ENCODE peak calls at places on chromosomes 7 and 10, in five cellular contexts. P is B cell, S is Peyer's patch, U is IMR-90, W is HCT116. R is an unnamed sample.

GRCh38 chr7:136146925-136147324 is 169.8 kb upstream of the MTPN start:
- DNase-seq in P (no peak), S (no peak), U (no peak), W (no peak), R (no peak)

GRCh38 chr10:18254086-18254485 is 113.9 kb downstream of the CACNB2 start:
- DNase-seq in P (no peak), S (no peak), U (peak; percentile 53), W (no peak), R (no peak)

GRCh38 chr10:11215468-11215867 is 197.8 kb downstream of the CELF2 start:
- DNase-seq in P (no peak), S (no peak), U (no peak), W (no peak), R (no peak)

GRCh38 chr7:41886906-41887311 is 184.0 kb upstream of the INHBA start:
- DNase-seq in P (no peak), S (peak; percentile 56), U (peak; percentile 98), W (no peak), R (peak; percentile 86)

GRCh38 chr10:126734957-126735356 is 64.5 kb upstream of the C10orf90 start:
- DNase-seq in P (no peak), S (no peak), U (no peak), W (no peak), R (no peak)

GRCh38 chr7:16921644-16922257 is 40.0 kb upstream of the AGR3 start:
- DNase-seq in P (no peak), S (no peak), U (peak; percentile 20), W (no peak), R (no peak)

GRCh38 chr10:117927871-117928270 is 118.9 kb downstream of the RAB11FIP2 start:
- DNase-seq in P (no peak), S (no peak), U (no peak), W (no peak), R (no peak)

GRCh38 chr7:158353606-158354570 is 233.7 kb downstream of the PTPRN2 start:
- DNase-seq in P (no peak), S (peak; percentile 56), U (no peak), W (peak; percentile 22), R (peak; percentile 38)

GRCh38 chr10:32958992-32959703 is 1.1 kb upstream of the ITGB1 start:
- DNase-seq in P (no peak), S (no peak), U (no peak), W (no peak), R (no peak)

GRCh38 chr7:41029072-41029492 is 673.8 kb downstream of the INHBA start:
- DNase-seq in P (no peak), S (no peak), U (peak; percentile 100), W (peak; percentile 41), R (no peak)

GRCh38 chr7:15503603-15504280 is 58.1 kb downstream of the AGMO start:
- DNase-seq in P (no peak), S (no peak), U (peak; percentile 15), W (no peak), R (no peak)

GRCh38 chr10:35565602-35566061 is 39.5 kb upstream of the GJD4 start:
- DNase-seq in P (no peak), S (no peak), U (peak; percentile 71), W (no peak), R (no peak)

GRCh38 chr7:78178319-78178718 is 379.7 kb downstream of the PHTF2 start:
- DNase-seq in P (no peak), S (no peak), U (peak; percentile 28), W (no peak), R (no peak)

GRCh38 chr10:44180321-44181154 is 204.4 kb downstream of the CXCL12 start:
- DNase-seq in P (no peak), S (peak; percentile 51), U (peak; percentile 95), W (no peak), R (no peak)

GRCh38 chr7:150313870-150314269 is 9.3 kb upstream of the LRRC61 start:
- DNase-seq in P (no peak), S (no peak), U (no peak), W (no peak), R (no peak)

GRCh38 chr10:97685395-97685958 is 1.6 kb downstream of the AVPI1 start:
- DNase-seq in P (no peak), S (peak; percentile 54), U (peak; percentile 58), W (peak; percentile 31), R (no peak)

GRCh38 chr10:36182059-36182654 is 540.1 kb upstream of the FZD8 start:
- DNase-seq in P (no peak), S (no peak), U (no peak), W (no peak), R (no peak)

GRCh38 chr10:117997673-117998072 is 49.1 kb downstream of the RAB11FIP2 start:
- DNase-seq in P (no peak), S (no peak), U (no peak), W (no peak), R (no peak)

GRCh38 chr10:69409968-69410367 is 6.8 kb downstream of the TACR2 start:
- DNase-seq in P (peak; percentile 83), S (peak; percentile 78), U (no peak), W (no peak), R (no peak)

GRCh38 chr7:20075992-20076813 is 141.0 kb downstream of the MACC1 start:
- DNase-seq in P (no peak), S (no peak), U (no peak), W (no peak), R (no peak)

GRCh38 chr7:5693529-5693928 is 87.9 kb downstream of the RNF216 start:
- DNase-seq in P (peak; percentile 75), S (peak; percentile 63), U (peak; percentile 76), W (no peak), R (no peak)

GRCh38 chr10:62860946-62861345 is 44.8 kb upstream of the EGR2 start:
- DNase-seq in P (no peak), S (no peak), U (no peak), W (no peak), R (no peak)

GRCh38 chr10:101258179-101258885 is 29.1 kb upstream of the LBX1 start:
- DNase-seq in P (no peak), S (no peak), U (no peak), W (peak; percentile 89), R (no peak)

GRCh38 chr7:25850730-25851129 is 301.3 kb upstream of the NFE2L3 start:
- DNase-seq in P (no peak), S (no peak), U (no peak), W (no peak), R (no peak)
- TF ChIP-seq CTCF in P (no peak), S (no peak), U (no peak), W (no peak), R (no peak)

DNA sequence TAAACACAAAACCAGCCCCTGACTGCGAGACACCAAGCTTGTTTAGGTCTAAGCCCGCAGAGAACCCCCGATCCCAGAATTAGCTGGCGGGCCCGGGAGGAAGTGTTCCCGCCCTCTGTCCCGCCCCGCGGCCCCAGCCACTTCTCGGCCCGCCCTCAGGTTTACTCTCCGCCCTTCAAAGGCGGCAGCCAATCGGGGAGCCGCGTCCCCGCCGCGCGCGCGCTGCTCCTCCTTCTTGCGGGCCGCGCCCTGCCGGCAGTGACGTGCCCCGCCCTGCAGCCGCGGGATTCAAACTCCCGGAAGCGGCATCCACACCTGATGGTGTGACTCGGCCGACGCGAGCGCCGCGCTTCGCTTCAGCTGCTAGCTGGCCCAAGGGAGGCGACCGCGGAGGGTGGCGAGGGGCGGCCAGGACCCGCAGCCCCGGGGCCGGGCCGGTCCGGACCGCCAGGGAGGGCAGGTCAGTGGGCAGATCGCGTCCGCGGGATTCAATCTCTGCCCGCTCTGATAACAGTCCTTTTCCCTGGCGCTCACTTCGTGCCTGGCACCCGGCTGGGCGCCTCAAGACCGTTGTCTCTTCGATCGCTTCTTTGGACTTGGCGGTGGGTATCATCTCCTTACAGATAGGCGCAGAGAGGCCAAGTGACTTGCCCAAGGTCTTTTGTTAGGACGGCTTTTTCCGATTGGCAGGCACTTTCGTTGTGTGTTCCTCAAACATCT is at the start of gene CEP55:
- DNase-seq in P (peak; percentile 96), S (peak; percentile 98), U (peak; percentile 87), W (peak; percentile 84), R (peak; percentile 96)
- TF ChIP-seq CTCF in P (no peak), S (peak; percentile 4), U (no peak), W (no peak), R (no peak)

DNA sequence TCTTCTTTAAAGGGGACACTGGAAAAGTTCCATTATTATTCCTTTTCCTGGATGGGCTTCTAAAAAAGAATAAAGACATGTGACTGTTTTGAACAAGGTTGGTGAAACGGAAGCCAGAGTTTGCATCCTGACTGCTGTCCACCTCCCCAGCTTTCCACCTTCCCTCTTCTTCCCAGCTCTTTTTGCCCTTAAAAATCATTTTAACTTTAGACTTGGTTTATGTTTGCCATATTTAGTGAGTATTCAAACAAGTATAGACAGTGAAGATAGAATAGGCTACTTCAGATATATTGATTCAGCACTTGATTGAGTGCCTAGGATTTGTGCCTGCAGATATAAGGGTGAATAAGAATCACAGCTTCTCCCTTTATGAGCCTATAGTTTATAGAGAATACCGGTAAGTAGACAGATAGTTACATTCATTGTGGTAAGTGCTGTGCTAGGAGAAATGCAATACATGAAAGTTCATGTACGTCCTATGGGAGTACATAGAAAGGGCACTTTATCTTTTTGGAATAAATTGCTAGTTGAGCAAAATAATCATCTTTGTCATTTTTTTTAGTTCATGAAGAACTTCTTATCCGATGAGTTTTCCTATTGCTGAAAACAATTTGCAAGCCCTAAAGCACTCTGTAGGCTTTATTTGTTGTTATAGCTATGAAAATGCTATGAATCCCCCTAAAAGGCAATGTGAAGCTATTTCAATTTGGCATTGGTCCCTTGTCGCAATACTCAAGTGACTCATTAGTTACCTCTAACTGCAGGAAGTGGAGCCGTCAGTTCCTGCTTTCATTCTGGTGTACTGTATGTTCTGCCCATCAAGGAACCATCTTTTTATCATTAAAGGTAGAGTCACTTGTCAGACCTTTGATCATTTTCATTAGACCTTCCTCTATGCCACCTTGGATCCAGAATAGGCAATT is 57.2 kb upstream of the STRIP2 start:
- DNase-seq in P (no peak), S (peak; percentile 52), U (peak; percentile 65), W (no peak), R (no peak)
- TF ChIP-seq CTCF in P (no peak), S (no peak), U (no peak), W (no peak), R (no peak)

DNA sequence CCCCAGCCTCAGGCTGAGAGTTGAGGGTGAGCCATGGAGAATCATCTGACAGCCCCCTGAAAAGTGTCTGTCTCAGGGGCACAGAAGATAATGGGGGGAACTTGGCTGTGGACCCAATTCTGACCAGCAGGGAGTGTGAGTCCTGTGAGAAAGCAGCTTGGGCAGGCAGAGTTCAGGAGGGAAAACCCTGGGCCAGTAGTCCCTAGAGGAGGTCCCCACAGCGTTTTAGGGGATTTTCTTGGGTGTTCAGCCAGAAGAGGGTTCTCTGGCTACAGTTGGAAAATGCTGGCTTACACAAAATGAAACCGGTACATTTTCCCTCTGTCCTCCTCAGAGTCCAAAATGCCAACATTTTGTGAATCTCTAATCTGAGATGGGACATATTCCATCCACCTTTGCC is 35.8 kb upstream of the TRIM8 start:
- DNase-seq in P (no peak), S (no peak), U (no peak), W (no peak), R (no peak)
- TF ChIP-seq CTCF in P (no peak), S (no peak), U (no peak), W (no peak), R (no peak)

GRCh38 chr10:119602241-119603095 is 5.7 kb upstream of the TIAL1 start:
- DNase-seq in P (peak; percentile 17), S (peak; percentile 55), U (no peak), W (peak; percentile 51), R (no peak)
- TF ChIP-seq CTCF in P (peak; percentile 20), S (peak; percentile 34), U (peak; percentile 58), W (no peak), R (no peak)

GRCh38 chr7:91424372-91424771 is 160.1 kb downstream of the FZD1 start:
- DNase-seq in P (no peak), S (no peak), U (no peak), W (no peak), R (no peak)
- TF ChIP-seq CTCF in P (no peak), S (no peak), U (no peak), W (peak; percentile 3), R (no peak)

GRCh38 chr7:111529507-111530355 is 32.6 kb downstream of the IMMP2L start:
- DNase-seq in P (no peak), S (no peak), U (peak; percentile 5), W (no peak), R (no peak)
- TF ChIP-seq CTCF in P (no peak), S (no peak), U (no peak), W (no peak), R (no peak)

R was measured in coronary artery.